ENCODE peak calls at places on chromosomes 2 and 18, in four cellular contexts. E is GM06990, N is tibial nerve, R is right lobe of liver. V is an unnamed sample.

GRCh38 chr2:188280811-188281222 is 10.9 kb upstream of the GULP1 start:
- DNase-seq in N (no peak), R (no peak), E (no peak), V (no peak)

GRCh38 chr2:145085616-145086015 is 565.7 kb upstream of the ZEB2 start:
- DNase-seq in N (no peak), R (no peak), E (no peak), V (no peak)

GRCh38 chr2:171957061-171957460 is 34.8 kb downstream of the HAT1 start:
- DNase-seq in N (no peak), R (no peak), E (no peak), V (no peak)

GRCh38 chr2:18176679-18177215 is 298.3 kb downstream of the KCNS3 start:
- DNase-seq in N (no peak), R (no peak), E (no peak), V (no peak)

GRCh38 chr18:45562567-45563479 is 52.5 kb upstream of the SLC14A2 start:
- DNase-seq in E (no peak), N (peak), R (no peak), V (no peak)

GRCh38 chr18:74084184-74084583 is 63.5 kb downstream of the FBXO15 start:
- DNase-seq in E (no peak), R (no peak), N (no peak), V (no peak)

GRCh38 chr2:100321881-100322820 is at the start of gene LONRF2:
- DNase-seq in R (peak), E (peak), N (no peak), V (peak)

GRCh38 chr2:234496442-234496834 is 443 bp downstream of the ARL4C start:
- DNase-seq in E (no peak), R (no peak), N (no peak), V (peak)

GRCh38 chr2:230924470-230925341 is at the start of gene GPR55:
- DNase-seq in R (peak), N (no peak), E (peak), V (peak)

GRCh38 chr2:230925443-230925878 is 419 bp upstream of the GPR55 start:
- DNase-seq in N (no peak), R (peak), E (peak), V (peak)

GRCh38 chr2:230924092-230924469 is 961 bp downstream of the GPR55 start:
- DNase-seq in R (no peak), E (peak), N (no peak), V (no peak)

GRCh38 chr2:230927711-230928341 is 2.8 kb upstream of the GPR55 start:
- DNase-seq in R (peak), N (no peak), E (no peak), V (no peak)

DNA sequence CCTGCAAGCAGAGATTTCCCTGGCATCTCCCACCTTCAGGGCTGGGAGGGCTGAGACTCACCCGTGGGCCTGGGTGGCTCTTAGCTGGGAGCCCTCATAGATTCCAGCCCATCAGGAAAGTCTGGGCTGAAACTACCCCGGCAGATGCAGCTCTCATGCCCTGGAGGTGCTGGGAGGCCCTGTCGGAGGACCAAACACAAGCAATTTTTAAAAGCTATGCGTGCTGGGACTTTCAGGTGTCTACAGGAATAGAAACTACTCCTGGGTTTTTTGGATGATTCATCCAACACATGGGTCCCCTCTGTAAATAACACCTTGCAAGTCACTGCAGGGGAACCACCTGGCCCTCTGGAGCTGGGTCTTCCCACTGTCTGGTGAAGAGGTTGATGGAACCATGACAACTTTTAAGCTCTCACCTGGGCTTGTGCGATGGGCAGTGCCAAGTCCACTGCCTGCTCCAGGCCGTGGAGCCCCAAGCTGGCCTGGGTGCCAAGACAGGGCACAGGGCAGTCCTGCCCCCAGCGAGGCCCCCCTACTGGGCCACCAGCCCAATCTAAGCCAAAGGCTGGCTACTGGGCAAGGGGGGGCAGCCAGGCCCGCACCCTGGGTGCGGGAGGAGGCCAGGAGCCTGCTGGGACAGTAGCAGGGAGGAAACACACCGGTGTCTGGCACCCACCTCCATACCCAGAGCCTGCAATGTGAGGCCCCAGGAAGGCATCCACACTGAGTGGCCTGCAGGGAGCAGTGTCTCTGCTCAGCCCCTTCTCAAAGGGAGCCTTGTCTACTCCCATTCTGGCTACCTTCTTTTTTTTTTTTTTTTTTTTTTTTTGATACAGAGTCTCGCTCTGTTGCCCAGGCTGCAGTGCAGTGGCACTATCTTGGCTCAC is 1.1 kb upstream of the GPR55 start:
- DNase-seq in N (no peak), R (peak), E (peak), V (peak)
- TF ChIP-seq CTCF in N (no peak), R (no peak), E (peak), V (peak)

DNA sequence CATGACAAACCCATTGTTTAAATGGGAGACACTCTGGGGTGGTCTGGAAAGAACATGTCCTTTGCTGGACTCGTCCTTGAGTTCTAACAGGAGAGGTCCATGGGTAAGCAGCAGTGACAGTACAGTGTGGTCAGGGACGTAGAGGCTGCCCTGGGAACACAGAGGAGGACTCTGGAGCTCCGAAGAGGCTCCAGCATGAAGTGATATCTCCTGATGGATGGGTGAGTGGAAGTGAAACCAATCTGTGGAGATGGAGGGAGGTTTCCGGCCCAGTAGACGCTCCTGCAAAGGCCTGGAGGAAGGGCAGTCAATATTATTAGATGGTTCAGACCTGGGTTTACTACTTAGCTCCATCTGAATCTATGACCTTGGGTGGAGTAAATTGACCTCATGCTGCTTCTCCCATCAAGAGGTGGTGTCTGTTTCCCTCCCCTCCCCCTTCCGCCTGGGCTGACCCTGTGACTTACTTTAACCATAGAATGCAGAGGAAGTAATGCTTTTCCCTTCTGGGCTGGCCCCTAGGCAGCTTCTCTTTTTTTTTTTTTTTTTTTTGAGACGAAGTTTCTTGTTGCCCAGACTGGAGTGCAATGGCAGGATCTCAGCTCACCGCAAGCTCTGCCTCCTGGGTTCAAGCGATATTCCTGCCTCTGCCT is 2.3 kb upstream of the TFCP2L1 start:
- DNase-seq in R (no peak), E (no peak), N (peak), V (no peak)
- TF ChIP-seq CTCF in R (no peak), E (no peak), N (no peak), V (no peak)

DNA sequence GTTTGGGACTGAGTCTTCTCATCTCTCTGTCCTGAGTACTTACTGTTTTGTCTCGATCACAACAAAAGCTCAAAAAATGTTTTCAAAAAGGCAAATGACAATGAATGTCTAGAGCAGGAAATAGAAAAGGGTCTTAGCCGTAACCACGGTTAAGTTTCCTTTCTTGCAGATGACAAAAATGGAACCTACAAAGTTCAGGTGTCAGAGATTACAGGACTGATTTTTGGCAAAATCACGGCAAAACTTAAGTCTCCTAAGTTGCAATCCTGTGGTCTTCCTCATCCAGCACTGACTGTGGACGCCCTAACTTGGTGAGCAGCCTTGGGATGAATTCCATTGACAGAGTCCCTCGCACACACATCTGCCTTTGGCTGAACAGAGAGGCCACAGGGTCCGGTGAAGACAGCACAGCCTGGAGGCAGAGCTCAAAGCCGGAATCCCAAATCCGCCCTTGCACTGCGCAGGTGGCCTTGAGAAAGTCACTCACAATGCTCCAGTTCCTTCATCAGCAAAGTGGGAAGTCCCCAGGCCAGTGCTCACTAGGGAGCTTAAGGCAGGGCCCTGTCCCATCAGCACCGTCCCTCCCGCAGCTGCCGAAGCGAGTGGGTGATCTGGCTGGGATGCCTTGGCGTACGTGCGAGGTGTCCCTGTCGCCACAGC is 55.2 kb downstream of the EIPR1 start:
- DNase-seq in E (no peak), N (no peak), R (peak), V (no peak)
- TF ChIP-seq CTCF in E (no peak), N (no peak), R (no peak), V (no peak)

DNA sequence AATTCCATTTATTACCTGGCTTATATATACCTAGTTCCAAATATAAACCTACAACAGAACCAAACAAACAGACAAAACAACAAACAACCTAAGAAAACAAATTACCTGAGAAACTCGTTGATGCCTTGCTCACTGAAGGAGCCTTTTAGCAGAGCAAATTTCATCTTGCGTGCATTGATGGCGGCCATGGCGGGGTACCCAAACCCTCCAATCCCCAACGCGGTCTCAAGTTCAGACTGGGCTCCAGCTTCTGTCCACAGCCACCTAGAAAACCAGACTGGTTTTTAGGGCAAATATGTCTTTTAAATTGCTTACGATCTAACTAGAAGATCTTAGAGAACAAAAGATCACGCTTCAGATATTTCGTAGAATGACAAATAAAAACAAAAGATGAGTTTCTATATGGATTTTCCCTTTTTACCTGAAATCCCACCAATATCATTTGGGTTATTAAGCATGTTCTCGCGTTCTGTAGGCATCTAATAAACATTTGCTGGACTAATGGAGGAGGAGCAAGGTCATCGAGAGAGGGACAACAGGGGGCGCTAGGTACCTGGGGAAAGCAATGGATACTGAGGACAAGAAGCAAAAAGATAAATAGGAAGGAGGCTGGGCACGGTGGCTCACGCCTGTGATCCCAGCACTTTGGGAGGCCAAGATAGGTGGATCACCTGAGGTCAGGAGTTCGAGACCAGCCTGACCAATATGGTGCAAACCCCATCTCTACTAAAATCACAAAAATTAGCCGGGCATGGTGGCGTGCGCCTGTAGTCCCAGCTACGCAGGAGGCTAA is 25.2 kb downstream of the PDIA6 start:
- DNase-seq in N (no peak), R (no peak), E (no peak), V (peak)
- TF ChIP-seq CTCF in N (no peak), R (peak), E (peak), V (peak)

DNA sequence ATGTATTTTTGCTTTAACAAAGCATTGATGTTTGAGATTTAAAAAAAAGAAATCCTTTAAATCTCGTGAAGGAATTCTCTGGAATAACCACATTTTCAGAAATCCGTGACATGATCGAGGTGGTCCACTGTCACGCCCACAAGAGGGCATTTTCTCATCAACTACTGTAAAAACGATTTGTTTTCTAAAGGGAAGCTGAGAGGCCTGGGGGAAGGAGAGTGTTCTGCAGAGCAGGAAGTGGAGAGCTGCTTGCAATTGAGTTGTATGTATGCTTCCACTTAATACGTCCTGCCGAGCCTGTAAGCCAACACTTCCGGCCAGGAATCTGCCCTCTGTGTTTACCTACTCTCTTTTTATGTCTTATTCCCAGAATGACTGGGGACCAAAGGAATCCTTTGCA is 19.4 kb downstream of the KLHL29 start:
- DNase-seq in N (no peak), E (no peak), R (no peak), V (peak)
- TF ChIP-seq CTCF in N (peak), E (peak), R (no peak), V (peak)

GRCh38 chr2:205765147-205765546 is 82.8 kb downstream of the NRP2 start:
- DNase-seq in N (no peak), R (no peak), E (no peak), V (no peak)

GRCh38 chr2:205766765-205767359 is 84.6 kb downstream of the NRP2 start:
- DNase-seq in E (no peak), R (no peak), N (peak), V (peak)

GRCh38 chr2:205762883-205763282 is 80.6 kb downstream of the NRP2 start:
- DNase-seq in R (no peak), E (no peak), N (no peak), V (no peak)

GRCh38 chr2:205764502-205764815 is 82.2 kb downstream of the NRP2 start:
- DNase-seq in E (no peak), R (no peak), N (no peak), V (no peak)

DNA sequence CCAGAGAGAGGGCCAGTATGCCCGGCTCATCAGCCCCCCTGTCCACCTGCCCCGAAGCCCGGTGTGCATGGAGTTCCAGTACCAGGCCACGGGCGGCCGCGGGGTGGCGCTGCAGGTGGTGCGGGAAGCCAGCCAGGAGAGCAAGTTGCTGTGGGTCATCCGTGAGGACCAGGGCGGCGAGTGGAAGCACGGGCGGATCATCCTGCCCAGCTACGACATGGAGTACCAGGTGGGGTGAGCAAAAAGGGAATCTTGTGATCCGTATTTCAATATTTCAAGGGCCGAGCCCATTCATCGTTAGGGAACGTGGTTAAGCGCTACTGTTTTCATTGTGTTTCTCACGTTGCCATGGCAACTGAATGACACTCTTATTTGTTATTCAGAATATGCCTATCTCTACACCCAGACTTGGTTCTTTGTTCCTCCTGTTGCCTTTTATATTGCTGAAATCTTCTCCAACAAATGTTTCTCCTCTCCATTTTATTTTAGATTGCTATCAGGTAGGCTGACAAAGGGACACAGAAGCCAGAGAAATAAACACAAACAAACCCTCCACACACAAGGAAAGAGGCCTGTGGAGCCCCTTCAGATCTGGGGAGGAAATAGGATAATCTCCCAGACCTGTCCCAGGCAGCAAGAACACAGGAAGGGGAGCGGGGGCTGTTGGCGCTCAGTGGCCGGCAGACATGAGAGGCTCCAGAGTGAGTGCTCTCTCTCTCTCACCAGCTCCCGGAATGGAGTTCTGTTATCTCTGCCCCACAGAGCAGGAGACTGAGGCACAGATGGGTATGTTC is 81.6 kb downstream of the NRP2 start:
- DNase-seq in R (peak), E (peak), N (peak), V (no peak)
- TF ChIP-seq CTCF in R (peak), E (peak), N (peak), V (peak)